ENCODE peak calls at places on chromosome 2, in seven cellular contexts. Q is transverse colon, W is HepG2, X is stomach, C is prostate gland, V is esophagus muscularis mucosa, I is endothelial cell of umbilical vein. R is an unnamed sample. For H3K27me3, the result is how much of the 10 kb centered on the place peaks cover.

GRCh38 chr2:231093956-231094355 is 30.9 kb downstream of the HTR2B start:
- DNase-seq in X (no peak), W (no peak), Q (peak), C (no peak), V (no peak), I (no peak), R (no peak)

GRCh38 chr2:68834737-68835136 is 36.5 kb downstream of the BMP10 start:
- DNase-seq in W (no peak), Q (no peak), I (no peak), C (no peak), V (peak), X (no peak), R (no peak)

GRCh38 chr2:24792542-24792873 is 683 bp downstream of the PTRHD1 start:
- DNase-seq in W (no peak), Q (no peak), X (no peak), V (no peak), C (no peak), I (no peak), R (no peak)

GRCh38 chr2:60437080-60437765 is 116.2 kb downstream of the BCL11A start:
- DNase-seq in W (no peak), V (peak), X (no peak), Q (no peak), C (no peak), I (no peak), R (no peak)

GRCh38 chr2:207928079-207928478 is 97.2 kb downstream of the PLEKHM3 start:
- DNase-seq in C (no peak), I (no peak), W (peak), X (no peak), V (no peak), Q (peak), R (no peak)

GRCh38 chr2:105747997-105748396 is 3.3 kb downstream of the NCK2 start:
- DNase-seq in Q (no peak), X (no peak), I (no peak), V (no peak), W (no peak), C (no peak), R (no peak)

GRCh38 chr2:240991378-240992263 is 6.8 kb upstream of the SNED1 start:
- DNase-seq in V (no peak), I (peak), C (peak), X (peak), W (peak), Q (peak), R (peak)

GRCh38 chr2:42855221-42855970 is 63.0 kb upstream of the HAAO start:
- DNase-seq in Q (no peak), W (no peak), I (no peak), V (no peak), X (no peak), C (no peak), R (no peak)

GRCh38 chr2:45368792-45369191 is 242.3 kb downstream of the SRBD1 start:
- DNase-seq in W (no peak), X (no peak), V (no peak), C (no peak), I (no peak), Q (no peak), R (no peak)

GRCh38 chr2:204051999-204052558 is 115.5 kb downstream of the ICOS start:
- DNase-seq in X (no peak), V (no peak), Q (no peak), I (no peak), C (no peak), W (no peak), R (no peak)

GRCh38 chr2:128543646-128544045 is 225.0 kb upstream of the HS6ST1 start:
- DNase-seq in W (no peak), Q (no peak), V (no peak), C (no peak), X (peak), I (no peak), R (no peak)

GRCh38 chr2:55888941-55889340 is 34.6 kb downstream of the EFEMP1 start:
- DNase-seq in I (peak), W (no peak), V (no peak), C (no peak), Q (no peak), X (no peak), R (no peak)

GRCh38 chr2:108428286-108429009 is 20.6 kb upstream of the GCC2 start:
- DNase-seq in V (no peak), X (no peak), Q (no peak), I (peak), W (no peak), C (no peak), R (no peak)

GRCh38 chr2:176178271-176178806 is 10.1 kb upstream of the HOXD1 start:
- DNase-seq in V (no peak), W (no peak), X (no peak), Q (peak), C (no peak), I (no peak), R (no peak)

GRCh38 chr2:162343492-162343823 is 474 bp upstream of the GCA start:
- DNase-seq in X (no peak), W (no peak), Q (no peak), C (no peak), I (no peak), V (no peak), R (no peak)

GRCh38 chr2:143176606-143177005 is 47.4 kb downstream of the ARHGAP15 start:
- DNase-seq in C (no peak), W (no peak), I (no peak), X (no peak), V (no peak), Q (no peak), R (no peak)

GRCh38 chr2:11677146-11678055 is 7.4 kb upstream of the NTSR2 start:
- DNase-seq in C (no peak), I (no peak), Q (no peak), V (no peak), W (no peak), X (peak), R (no peak)

GRCh38 chr2:1546023-1546591 is 132.8 kb downstream of the TPO start:
- DNase-seq in X (no peak), Q (peak), C (no peak), W (peak), V (no peak), I (peak), R (no peak)

GRCh38 chr2:9407363-9407811 is 15.9 kb downstream of the ITGB1BP1 start:
- DNase-seq in I (no peak), X (no peak), V (no peak), W (no peak), C (no peak), Q (no peak), R (no peak)

DNA sequence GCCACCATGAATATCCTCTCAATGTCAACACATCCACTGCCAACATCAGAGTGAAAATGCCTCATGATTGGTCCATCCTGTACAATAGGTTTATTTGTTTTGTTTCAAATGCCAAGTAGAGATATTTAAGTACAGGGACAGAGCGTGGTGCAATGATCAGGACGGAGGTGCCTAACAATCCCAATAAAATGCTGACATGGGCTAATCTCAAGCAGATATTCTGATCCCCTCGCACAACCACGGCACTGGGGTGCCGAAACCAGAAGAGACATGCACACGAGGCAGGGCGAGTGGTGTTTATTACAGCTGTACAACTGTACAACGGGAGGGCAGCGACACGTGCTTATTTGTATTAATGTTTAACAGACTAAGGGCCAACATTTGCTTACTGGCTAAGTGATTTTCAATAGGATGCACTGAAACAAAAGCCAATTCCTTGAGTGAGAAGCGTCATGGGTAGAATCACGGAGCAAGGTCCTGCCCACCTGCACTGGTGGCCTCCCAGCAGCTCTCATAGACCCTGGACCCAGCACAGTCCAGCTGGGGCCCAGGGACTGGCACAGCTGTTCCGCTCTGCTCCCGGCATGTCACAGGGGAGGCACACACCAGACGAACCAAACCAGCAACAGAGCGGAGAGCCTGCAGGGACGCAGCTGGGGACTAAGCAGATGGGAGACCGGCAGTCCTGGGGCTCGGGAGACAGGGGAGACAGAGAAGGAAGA is 101.4 kb downstream of the HDAC4 start:
- DNase-seq in V (no peak), Q (peak), I (no peak), C (peak), W (peak), X (no peak), R (no peak)
- H3K27me3 ChIP-seq in V (under half), Q (under half), I (under half), C (under half), W (under half), X (under half), R (under half)

GRCh38 chr2:173752152-173752551 is 213.0 kb downstream of the SP3 start:
- DNase-seq in C (no peak), V (no peak), Q (no peak), X (no peak), I (no peak), W (no peak), R (no peak)
- TF ChIP-seq CTCF in C (no peak), V (no peak), Q (no peak), X (no peak), I (no peak), W (no peak), R (no peak)

DNA sequence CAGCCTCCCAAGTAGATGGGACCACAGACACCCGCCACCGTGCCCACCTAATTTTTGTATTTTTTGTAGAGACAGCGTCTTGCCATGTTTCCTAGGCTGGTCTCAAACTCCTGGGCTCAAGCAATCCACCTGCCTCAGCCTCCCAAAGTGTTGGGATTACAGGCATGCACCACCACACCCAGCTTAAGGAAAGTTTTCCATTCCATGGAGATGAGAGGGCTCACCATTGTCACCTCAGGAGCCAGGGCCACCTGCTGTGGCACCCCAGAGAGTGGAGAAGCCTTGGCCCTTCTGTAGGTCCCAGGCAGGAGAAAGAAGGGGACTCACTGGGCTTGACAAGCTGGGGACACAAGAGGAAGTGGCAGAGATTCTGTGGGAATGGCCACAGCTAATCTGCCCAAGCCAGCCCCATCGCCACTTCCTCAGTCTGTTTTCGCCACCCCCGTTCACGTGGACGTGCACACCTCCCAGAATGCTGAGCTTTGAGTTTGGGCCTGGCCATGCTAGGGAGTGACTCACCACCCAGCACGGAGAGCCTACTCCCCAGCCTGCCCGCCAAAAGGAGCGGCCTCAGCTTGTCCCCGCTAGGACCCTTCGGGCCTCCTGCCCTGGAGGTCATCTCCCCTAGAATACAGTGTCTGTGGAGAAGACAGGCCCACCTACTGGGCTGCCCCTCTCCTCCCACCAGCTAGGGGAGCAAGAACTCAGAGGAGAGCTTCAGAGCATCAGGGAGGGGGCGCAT is 4.8 kb downstream of the SLC35F6 start:
- DNase-seq in C (peak), X (peak), Q (peak), W (no peak), V (peak), I (peak), R (peak)
- TF ChIP-seq POLR2A in C (peak), X (no peak), Q (peak), W (no peak), V (no peak), I (no peak), R (no peak)

DNA sequence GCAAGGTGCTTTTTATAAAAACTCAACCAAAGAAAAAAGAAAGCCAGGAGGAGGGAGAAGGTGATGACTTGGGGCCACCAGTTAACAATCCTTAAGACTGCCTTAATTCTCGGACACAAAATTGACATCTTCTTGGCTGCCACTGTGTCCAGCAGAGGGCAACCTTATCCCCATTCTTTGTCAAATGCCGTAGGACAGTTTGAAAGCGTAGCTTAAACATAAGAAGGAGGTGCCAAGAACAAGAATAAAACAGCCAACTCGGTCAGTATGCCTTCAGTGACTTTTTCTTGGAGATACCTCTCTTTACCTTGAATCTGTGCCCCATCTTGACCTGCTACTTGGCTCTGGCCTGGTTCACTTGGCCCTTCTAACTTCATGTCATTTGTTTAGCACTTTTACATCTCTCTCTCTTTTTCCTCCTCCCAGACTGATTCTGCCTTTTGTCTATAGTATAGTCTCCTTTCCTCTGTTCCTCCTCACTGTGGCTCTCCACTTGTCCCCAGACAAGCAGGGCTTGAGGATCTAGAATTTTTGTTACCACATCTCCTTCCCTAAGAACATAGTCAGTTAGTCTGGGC is 183.5 kb downstream of the MYO3B start:
- DNase-seq in I (peak), X (peak), W (peak), V (no peak), Q (peak), C (peak), R (no peak)
- H3K27me3 ChIP-seq in I (half or more), X (under half), W (under half), V (under half), Q (under half), C (under half), R (under half)